ENCODE peak calls at places on chromosomes 3 and 15, in four cellular contexts. One of them, this sample, is unnamed.

GRCh38 chr15:99495430-99496301 is 70.1 kb upstream of the MEF2A start:
- DNase-seq in activated T-helper 2 cell treated with anti-CD3 and anti-CD28 coated beads, Interferon-gamma antibody, Interleukin-2, Interleukin-4, amounts not matched to agents 10 μg/mL and 5 μg/mL and 100 μg/mL, durations not matched to agents 14 hours and 24 hours and 36 hours: no peak
- DNase-seq in posterior cingulate gyrus: no peak
- DNase-seq in psoas muscle: no peak
- DNase-seq in this sample: no peak

GRCh38 chr3:105137911-105138310 is 228.8 kb upstream of the ALCAM start:
- DNase-seq in activated T-helper 2 cell treated with anti-CD3 and anti-CD28 coated beads, Interferon-gamma antibody, Interleukin-2, Interleukin-4, amounts not matched to agents 10 μg/mL and 5 μg/mL and 100 μg/mL, durations not matched to agents 14 hours and 24 hours and 36 hours: no peak
- DNase-seq in posterior cingulate gyrus: no peak
- DNase-seq in psoas muscle: no peak
- DNase-seq in this sample: no peak

GRCh38 chr15:65833501-65834220 is 35.6 kb upstream of the RAB11A start:
- DNase-seq in activated T-helper 2 cell treated with anti-CD3 and anti-CD28 coated beads, Interferon-gamma antibody, Interleukin-2, Interleukin-4, amounts not matched to agents 10 μg/mL and 5 μg/mL and 100 μg/mL, durations not matched to agents 14 hours and 24 hours and 36 hours: no peak
- DNase-seq in posterior cingulate gyrus: no peak
- DNase-seq in psoas muscle: peak; percentile 22
- DNase-seq in this sample: no peak

GRCh38 chr3:193114431-193115340 is 126.3 kb upstream of the PLAAT1 start:
- DNase-seq in activated T-helper 2 cell treated with anti-CD3 and anti-CD28 coated beads, Interferon-gamma antibody, Interleukin-2, Interleukin-4, amounts not matched to agents 10 μg/mL and 5 μg/mL and 100 μg/mL, durations not matched to agents 14 hours and 24 hours and 36 hours: no peak
- DNase-seq in posterior cingulate gyrus: no peak
- DNase-seq in psoas muscle: no peak
- DNase-seq in this sample: no peak

GRCh38 chr15:69093127-69093526 is 67.3 kb upstream of the GLCE start:
- DNase-seq in activated T-helper 2 cell treated with anti-CD3 and anti-CD28 coated beads, Interferon-gamma antibody, Interleukin-2, Interleukin-4, amounts not matched to agents 10 μg/mL and 5 μg/mL and 100 μg/mL, durations not matched to agents 14 hours and 24 hours and 36 hours: no peak
- DNase-seq in posterior cingulate gyrus: no peak
- DNase-seq in psoas muscle: no peak
- DNase-seq in this sample: no peak

GRCh38 chr3:100023150-100023549 is 91.2 kb downstream of the FILIP1L start:
- DNase-seq in activated T-helper 2 cell treated with anti-CD3 and anti-CD28 coated beads, Interferon-gamma antibody, Interleukin-2, Interleukin-4, amounts not matched to agents 10 μg/mL and 5 μg/mL and 100 μg/mL, durations not matched to agents 14 hours and 24 hours and 36 hours: no peak
- DNase-seq in posterior cingulate gyrus: no peak
- DNase-seq in psoas muscle: no peak
- DNase-seq in this sample: no peak

GRCh38 chr15:74378853-74379252 is 11.4 kb upstream of the CYP11A1 start:
- DNase-seq in activated T-helper 2 cell treated with anti-CD3 and anti-CD28 coated beads, Interferon-gamma antibody, Interleukin-2, Interleukin-4, amounts not matched to agents 10 μg/mL and 5 μg/mL and 100 μg/mL, durations not matched to agents 14 hours and 24 hours and 36 hours: peak; percentile 8
- DNase-seq in posterior cingulate gyrus: no peak
- DNase-seq in psoas muscle: no peak
- DNase-seq in this sample: no peak

GRCh38 chr3:192121921-192122320 is 605.4 kb downstream of the FGF12 start:
- DNase-seq in activated T-helper 2 cell treated with anti-CD3 and anti-CD28 coated beads, Interferon-gamma antibody, Interleukin-2, Interleukin-4, amounts not matched to agents 10 μg/mL and 5 μg/mL and 100 μg/mL, durations not matched to agents 14 hours and 24 hours and 36 hours: no peak
- DNase-seq in posterior cingulate gyrus: no peak
- DNase-seq in psoas muscle: no peak
- DNase-seq in this sample: no peak

GRCh38 chr3:194177156-194177555 is 41.2 kb downstream of the HES1 start:
- DNase-seq in activated T-helper 2 cell treated with anti-CD3 and anti-CD28 coated beads, Interferon-gamma antibody, Interleukin-2, Interleukin-4, amounts not matched to agents 10 μg/mL and 5 μg/mL and 100 μg/mL, durations not matched to agents 14 hours and 24 hours and 36 hours: no peak
- DNase-seq in posterior cingulate gyrus: no peak
- DNase-seq in psoas muscle: no peak
- DNase-seq in this sample: no peak

This sample was measured in nephron progenitor cell.